ENCODE peak calls at places on chromosomes 12 and 14, in five cellular contexts. C is posterior cingulate gyrus; Y is Kasumi-1; L is heart right ventricle; J is stimulated activated CD4-positive, alpha-beta T cell treated with anti-CD3 and anti-CD28 coated beads, Interleukin-4, amount 100 ng/mL, for 4 hours. H is an unnamed sample.

GRCh38 chr12:53489242-53489915 is 9.9 kb downstream of the MAP3K12 start:
- DNase-seq in C (no peak), Y (no peak), J (no peak), L (no peak), H (no peak)

GRCh38 chr14:31268216-31268615 is 60.6 kb upstream of the HECTD1 start:
- DNase-seq in L (no peak), Y (no peak), J (no peak), C (no peak), H (no peak)

GRCh38 chr12:27109339-27110023 is 27.1 kb upstream of the C12orf71 start:
- DNase-seq in C (no peak), J (no peak), Y (no peak), L (no peak), H (no peak)

GRCh38 chr12:9365296-9365695 is 157.1 kb upstream of the PZP start:
- DNase-seq in J (no peak), Y (no peak), L (no peak), C (no peak), H (no peak)

GRCh38 chr12:20883288-20883687 is 72.8 kb downstream of the SLCO1B3 start:
- DNase-seq in J (no peak), Y (no peak), L (peak), C (no peak), H (no peak)

GRCh38 chr12:64737539-64737938 is 21.7 kb downstream of the GNS start:
- DNase-seq in Y (no peak), L (no peak), C (no peak), J (peak), H (no peak)

GRCh38 chr14:74905595-74906142 is 17.4 kb downstream of the RPS6KL1 start:
- DNase-seq in Y (peak), C (peak), J (peak), L (peak), H (peak)

GRCh38 chr12:108019862-108020261 is 109.2 kb upstream of the WSCD2 start:
- DNase-seq in Y (no peak), C (no peak), L (no peak), J (no peak), H (no peak)

GRCh38 chr14:49634547-49635334 is at the start of gene DNAAF2:
- DNase-seq in C (peak), Y (peak), J (peak), L (peak), H (peak)

GRCh38 chr14:23414254-23414653 is 6.2 kb upstream of the MYH6 start:
- DNase-seq in J (no peak), L (no peak), C (no peak), Y (no peak), H (no peak)

GRCh38 chr14:35576260-35576659 is 42.3 kb downstream of the INSM2 start:
- DNase-seq in Y (no peak), J (no peak), C (no peak), L (no peak), H (no peak)

GRCh38 chr14:24483604-24484252 is 24.3 kb downstream of the CMA1 start:
- DNase-seq in L (no peak), J (peak), C (no peak), Y (peak), H (no peak)

GRCh38 chr12:82069931-82070514 is 288.2 kb downstream of the CCDC59 start:
- DNase-seq in Y (no peak), L (no peak), C (no peak), J (no peak), H (no peak)

GRCh38 chr14:62420853-62421252 is 624.4 kb downstream of the KCNH5 start:
- DNase-seq in J (no peak), L (no peak), C (no peak), Y (no peak), H (no peak)

GRCh38 chr12:132407525-132407924 is 78.1 kb upstream of the GALNT9 start:
- DNase-seq in L (no peak), C (no peak), J (no peak), Y (no peak), H (no peak)

GRCh38 chr14:72544615-72545387 is 349.1 kb downstream of the DPF3 start:
- DNase-seq in Y (no peak), L (no peak), J (no peak), C (peak), H (no peak)

GRCh38 chr12:96078281-96078761 is 42.9 kb upstream of the LTA4H start:
- DNase-seq in J (no peak), Y (no peak), C (no peak), L (peak), H (no peak)

GRCh38 chr12:107288414-107289125 is 195.2 kb upstream of the CRY1 start:
- DNase-seq in Y (no peak), L (no peak), C (no peak), J (no peak), H (no peak)

GRCh38 chr12:82655751-82656150 is 31.0 kb upstream of the TMTC2 start:
- DNase-seq in L (no peak), Y (no peak), C (no peak), J (no peak), H (no peak)

GRCh38 chr12:90010089-90010488 is 301.5 kb upstream of the ATP2B1 start:
- DNase-seq in J (no peak), L (no peak), C (no peak), Y (no peak), H (no peak)

GRCh38 chr14:55419663-55420062 is 8.0 kb upstream of the ATG14 start:
- DNase-seq in L (no peak), Y (no peak), J (no peak), C (no peak), H (no peak)

GRCh38 chr12:50772877-50773276 is 9.0 kb downstream of the ATF1 start:
- DNase-seq in J (no peak), L (no peak), C (no peak), Y (no peak), H (no peak)

GRCh38 chr14:84789012-84789411 is 740.9 kb upstream of the FLRT2 start:
- DNase-seq in Y (no peak), C (no peak), J (no peak), L (no peak), H (no peak)